ENCODE peak calls at places on chromosomes 16 and 17, in five cellular contexts. One of them, this sample, is unnamed.

GRCh38 chr17:75722542-75723095 is 1.4 kb downstream of the ITGB4 start:
- DNase-seq in lung: no peak
- DNase-seq in NCI-H345: no peak
- DNase-seq in esophagus squamous epithelium: no peak
- DNase-seq in IMR-90: no peak
- DNase-seq in this sample: no peak

GRCh38 chr17:80624864-80625263 is 80.2 kb downstream of the RPTOR start:
- DNase-seq in lung: no peak
- DNase-seq in NCI-H345: no peak
- DNase-seq in esophagus squamous epithelium: no peak
- DNase-seq in IMR-90: no peak
- DNase-seq in this sample: no peak

GRCh38 chr16:89723279-89724250 is 2.2 kb downstream of the ZNF276 start:
- DNase-seq in lung: no peak
- DNase-seq in NCI-H345: no peak
- DNase-seq in esophagus squamous epithelium: no peak
- DNase-seq in IMR-90: peak
- DNase-seq in this sample: no peak

GRCh38 chr17:72219136-72219823 is 98.5 kb downstream of the SOX9 start:
- DNase-seq in lung: no peak
- DNase-seq in NCI-H345: no peak
- DNase-seq in esophagus squamous epithelium: no peak
- DNase-seq in IMR-90: no peak
- DNase-seq in this sample: no peak

GRCh38 chr16:79605999-79606398 is 5.5 kb upstream of the MAF start:
- DNase-seq in lung: no peak
- DNase-seq in NCI-H345: no peak
- DNase-seq in esophagus squamous epithelium: no peak
- DNase-seq in IMR-90: no peak
- DNase-seq in this sample: no peak

GRCh38 chr17:9007052-9007714 is 14.1 kb upstream of the NTN1 start:
- DNase-seq in lung: no peak
- DNase-seq in NCI-H345: no peak
- DNase-seq in esophagus squamous epithelium: no peak
- DNase-seq in IMR-90: no peak
- DNase-seq in this sample: no peak

GRCh38 chr16:81442220-81442908 is 2.2 kb upstream of the CMIP start:
- DNase-seq in lung: no peak
- DNase-seq in NCI-H345: no peak
- DNase-seq in esophagus squamous epithelium: no peak
- DNase-seq in IMR-90: no peak
- DNase-seq in this sample: no peak

GRCh38 chr17:56142781-56143180 is 10.5 kb upstream of the ANKFN1 start:
- DNase-seq in lung: no peak
- DNase-seq in NCI-H345: no peak
- DNase-seq in esophagus squamous epithelium: no peak
- DNase-seq in IMR-90: peak
- DNase-seq in this sample: no peak

GRCh38 chr17:16282522-16282921 is 65.5 kb downstream of the PIGL start:
- DNase-seq in lung: no peak
- DNase-seq in NCI-H345: no peak
- DNase-seq in esophagus squamous epithelium: no peak
- DNase-seq in IMR-90: peak
- DNase-seq in this sample: no peak

GRCh38 chr16:50960517-50961202 is 190.4 kb downstream of the SALL1 start:
- DNase-seq in lung: no peak
- DNase-seq in NCI-H345: no peak
- DNase-seq in esophagus squamous epithelium: no peak
- DNase-seq in IMR-90: no peak
- DNase-seq in this sample: no peak

GRCh38 chr16:85978976-85979375 is 80.0 kb downstream of the IRF8 start:
- DNase-seq in lung: no peak
- DNase-seq in NCI-H345: no peak
- DNase-seq in esophagus squamous epithelium: no peak
- DNase-seq in IMR-90: no peak
- DNase-seq in this sample: no peak

GRCh38 chr17:63376949-63377348 is 69.2 kb downstream of the CYB561 start:
- DNase-seq in lung: no peak
- DNase-seq in NCI-H345: no peak
- DNase-seq in esophagus squamous epithelium: no peak
- DNase-seq in IMR-90: no peak
- DNase-seq in this sample: no peak

GRCh38 chr17:76716834-76717205 is 6.1 kb upstream of the MXRA7 start:
- DNase-seq in lung: no peak
- DNase-seq in NCI-H345: no peak
- DNase-seq in esophagus squamous epithelium: no peak
- DNase-seq in IMR-90: peak
- DNase-seq in this sample: no peak

GRCh38 chr17:30021708-30022317 is 80.4 kb downstream of the EFCAB5 start:
- DNase-seq in lung: no peak
- DNase-seq in NCI-H345: peak
- DNase-seq in esophagus squamous epithelium: no peak
- DNase-seq in IMR-90: peak
- DNase-seq in this sample: no peak

This sample was measured in coronary artery.